ENCODE peak calls at places on chromosome 15, in four cellular contexts. G, E, F and U are unnamed samples.
A peak's percentile ranks its signal among the peaks of the same experiment; 100 is the strongest.

GRCh38 chr15:75809986-75810750 is 33.1 kb upstream of the UBE2Q2 start:
- DNase-seq in G (peak; percentile 44), F (peak; percentile 32), E (peak; percentile 49), U (peak; percentile 39)

GRCh38 chr15:68652141-68652540 is 73.3 kb downstream of the CORO2B start:
- DNase-seq in F (no peak), G (peak; percentile 57), E (no peak), U (no peak)

GRCh38 chr15:47708595-47708994 is 8.7 kb upstream of the SEMA6D start:
- DNase-seq in E (no peak), F (no peak), G (no peak), U (no peak)

GRCh38 chr15:68209735-68210408 is 4.7 kb upstream of the CALML4 start:
- DNase-seq in E (no peak), F (peak; percentile 52), G (no peak), U (no peak)

GRCh38 chr15:68586274-68586961 is 7.6 kb downstream of the CORO2B start:
- DNase-seq in G (peak; percentile 91), F (no peak), E (peak; percentile 98), U (peak; percentile 83)

GRCh38 chr15:33086500-33087141 is 107.9 kb downstream of the FMN1 start:
- DNase-seq in E (peak; percentile 83), F (no peak), G (peak; percentile 81), U (peak; percentile 79)

GRCh38 chr15:31304074-31304648 is 22.5 kb upstream of the KLF13 start:
- DNase-seq in F (no peak), E (no peak), G (no peak), U (no peak)

GRCh38 chr15:75061272-75061671 is 37.9 kb downstream of the PPCDC start:
- DNase-seq in G (peak; percentile 71), E (peak; percentile 55), F (no peak), U (peak; percentile 64)

GRCh38 chr15:38528279-38528678 is 36.3 kb downstream of the RASGRP1 start:
- DNase-seq in E (peak; percentile 54), F (no peak), G (peak; percentile 90), U (peak; percentile 91)

GRCh38 chr15:80559320-80559693 is 135.8 kb upstream of the ABHD17C start:
- DNase-seq in E (no peak), G (no peak), F (no peak), U (no peak)

GRCh38 chr15:82648257-82649103 is 1.3 kb upstream of the CPEB1 start:
- DNase-seq in F (no peak), G (peak; percentile 33), E (no peak), U (no peak)

GRCh38 chr15:44541282-44541958 is 4.5 kb downstream of the EIF3J start:
- DNase-seq in G (peak; percentile 84), F (no peak), E (peak; percentile 74), U (peak; percentile 91)

GRCh38 chr15:67124911-67125588 is 59.6 kb downstream of the SMAD3 start:
- DNase-seq in F (no peak), G (no peak), E (peak; percentile 60), U (no peak)

GRCh38 chr15:50828610-50829206 is 63.2 kb upstream of the SPPL2A start:
- DNase-seq in E (peak; percentile 91), G (peak; percentile 95), F (no peak), U (peak; percentile 92)

GRCh38 chr15:64044315-64045105 is 1.8 kb downstream of the DAPK2 start:
- DNase-seq in G (peak; percentile 12), F (no peak), E (no peak), U (no peak)

GRCh38 chr15:99566157-99566900 is 545 bp downstream of the MEF2A start:
- DNase-seq in F (peak; percentile 46), G (peak; percentile 53), E (no peak), U (peak; percentile 20)

GRCh38 chr15:95511680-95512079 is 818.8 kb upstream of the NR2F2 start:
- DNase-seq in F (no peak), E (peak; percentile 24), G (peak; percentile 28), U (peak; percentile 69)

GRCh38 chr15:71800835-71801745 is 9.3 kb upstream of the NR2E3 start:
- DNase-seq in E (peak; percentile 76), G (peak; percentile 85), F (peak; percentile 36), U (peak; percentile 82)

GRCh38 chr15:71390101-71390500 is 274.8 kb downstream of the THSD4 start:
- DNase-seq in F (no peak), E (no peak), G (no peak), U (peak; percentile 23)

GRCh38 chr15:39878401-39878775 is 41.7 kb downstream of the GPR176 start:
- DNase-seq in F (no peak), G (no peak), E (no peak), U (peak; percentile 71)

GRCh38 chr15:101243420-101243819 is 8.4 kb downstream of the CHSY1 start:
- DNase-seq in F (no peak), E (no peak), G (no peak), U (no peak)

GRCh38 chr15:39801641-39802309 is 19.1 kb upstream of the FSIP1 start:
- DNase-seq in E (no peak), G (peak; percentile 55), F (peak; percentile 35), U (no peak)

GRCh38 chr15:101348643-101349496 is 53.8 kb upstream of the SNRPA1 start:
- DNase-seq in E (no peak), G (no peak), F (no peak), U (no peak)

GRCh38 chr15:51100785-51101489 is 6.2 kb upstream of the TNFAIP8L3 start:
- DNase-seq in E (no peak), F (no peak), G (no peak), U (no peak)

GRCh38 chr15:82730022-82730530 is 20.4 kb upstream of the AP3B2 start:
- DNase-seq in F (no peak), G (no peak), E (no peak), U (no peak)

GRCh38 chr15:42143866-42144625 is 12.4 kb downstream of the PLA2G4F start:
- DNase-seq in F (no peak), G (no peak), E (no peak), U (no peak)

GRCh38 chr15:73732911-73733310 is 20.2 kb downstream of the INSYN1 start:
- DNase-seq in E (no peak), G (no peak), F (no peak), U (no peak)

GRCh38 chr15:98903377-98904018 is 104.1 kb downstream of the PGPEP1L start:
- DNase-seq in F (no peak), E (peak; percentile 86), G (peak; percentile 71), U (peak; percentile 82)

GRCh38 chr15:32774022-32774421 is 56.2 kb downstream of the GREM1 start:
- DNase-seq in G (peak; percentile 98), F (no peak), E (peak; percentile 94), U (peak; percentile 100)

GRCh38 chr15:86167816-86168215 is 88.1 kb downstream of the AGBL1 start:
- DNase-seq in E (no peak), G (no peak), F (no peak), U (no peak)

GRCh38 chr15:92714071-92714456 is 58.5 kb upstream of the FAM174B start:
- DNase-seq in G (peak; percentile 66), F (no peak), E (peak; percentile 39), U (peak; percentile 70)

GRCh38 chr15:55858661-55859060 is 115.7 kb upstream of the PRTG start:
- DNase-seq in F (no peak), E (peak; percentile 49), G (peak; percentile 18), U (peak; percentile 50)